ENCODE peak calls at places on chromosomes 3 and 15, in seven cellular contexts. U, N, M, Z, Y, I and Q are unnamed samples.

GRCh38 chr15:101027273-101027901 is 108.2 kb downstream of the LRRK1 start:
- DNase-seq in N (no peak), U (no peak), M (no peak), Z (no peak), Y (no peak), I (no peak), Q (no peak)

GRCh38 chr15:40909662-40910625 is 15.7 kb downstream of the VPS18 start:
- DNase-seq in U (peak; percentile 34), M (no peak), I (no peak), N (peak; percentile 82), Z (no peak), Y (no peak), Q (no peak)

GRCh38 chr3:194294199-194294887 is 56.8 kb downstream of the CPN2 start:
- DNase-seq in Z (no peak), Y (peak; percentile 39), I (no peak), M (no peak), U (no peak), N (no peak), Q (no peak)

GRCh38 chr3:42819351-42819965 is 10.2 kb downstream of the ACKR2 start:
- DNase-seq in U (no peak), Z (peak; percentile 95), I (no peak), N (no peak), Y (peak; percentile 24), M (no peak), Q (peak; percentile 37)

GRCh38 chr3:10945683-10946287 is 46.8 kb upstream of the SLC6A1 start:
- DNase-seq in I (peak; percentile 15), M (peak; percentile 84), Y (peak; percentile 89), N (peak; percentile 52), Z (peak; percentile 12), U (peak; percentile 55), Q (peak; percentile 78)

GRCh38 chr15:29563112-29563511 is 259.2 kb downstream of the TJP1 start:
- DNase-seq in Z (no peak), I (no peak), M (no peak), N (no peak), U (no peak), Y (no peak), Q (no peak)

GRCh38 chr3:140629351-140630137 is 48.3 kb upstream of the TRIM42 start:
- DNase-seq in U (peak; percentile 99), Y (no peak), N (peak; percentile 84), I (no peak), M (no peak), Z (no peak), Q (peak; percentile 85)

GRCh38 chr15:92069308-92070244 is 216.1 kb downstream of the SLCO3A1 start:
- DNase-seq in M (no peak), Y (no peak), I (no peak), N (peak; percentile 82), Z (no peak), U (peak; percentile 31), Q (peak; percentile 92)

GRCh38 chr3:14141144-14141543 is 16.3 kb downstream of the TMEM43 start:
- DNase-seq in I (no peak), Z (no peak), Y (no peak), N (no peak), M (no peak), U (no peak), Q (no peak)

GRCh38 chr3:13011369-13012227 is 61.6 kb downstream of the IQSEC1 start:
- DNase-seq in N (no peak), I (peak; percentile 36), U (peak; percentile 35), Z (peak; percentile 17), M (no peak), Y (no peak), Q (no peak)

GRCh38 chr15:66841953-66842681 is 140.1 kb downstream of the SMAD6 start:
- DNase-seq in U (peak; percentile 95), M (no peak), I (no peak), N (peak; percentile 97), Y (peak; percentile 59), Z (no peak), Q (peak; percentile 98)

GRCh38 chr15:71747128-71748083 is 62.9 kb upstream of the NR2E3 start:
- DNase-seq in I (no peak), N (peak; percentile 92), M (no peak), Z (no peak), U (peak; percentile 88), Y (no peak), Q (peak; percentile 52)

GRCh38 chr15:63474810-63475316 is 29.5 kb upstream of the USP3 start:
- DNase-seq in Z (peak; percentile 71), N (no peak), U (no peak), I (no peak), Y (no peak), M (no peak), Q (no peak)

GRCh38 chr3:60932669-60933068 is 318.6 kb downstream of the FHIT start:
- DNase-seq in Y (no peak), I (no peak), Z (no peak), N (peak; percentile 15), U (peak; percentile 8), M (no peak), Q (peak; percentile 18)

GRCh38 chr15:88878720-88879184 is 16.6 kb downstream of the HAPLN3 start:
- DNase-seq in Y (peak; percentile 84), U (peak; percentile 66), I (no peak), M (peak; percentile 44), Z (no peak), N (peak; percentile 60), Q (peak; percentile 64)

GRCh38 chr15:63054985-63055384 is 12.4 kb downstream of the TPM1 start:
- DNase-seq in Z (no peak), I (no peak), N (peak; percentile 51), U (no peak), Y (no peak), M (no peak), Q (peak; percentile 31)

GRCh38 chr3:42639192-42639591 is 14.3 kb upstream of the ZBTB47 start:
- DNase-seq in N (no peak), U (no peak), Y (no peak), Z (no peak), I (no peak), M (no peak), Q (no peak)

GRCh38 chr3:182925330-182925943 is 54.9 kb downstream of the DCUN1D1 start:
- DNase-seq in M (no peak), Y (no peak), N (peak; percentile 77), Z (no peak), I (no peak), U (peak; percentile 33), Q (no peak)

GRCh38 chr3:134307425-134307824 is 56.8 kb upstream of the RYK start:
- DNase-seq in U (no peak), N (no peak), Z (no peak), M (no peak), I (no peak), Y (no peak), Q (no peak)

GRCh38 chr3:25911525-25912295 is 121.8 kb downstream of the OXSM start:
- DNase-seq in M (no peak), I (no peak), N (no peak), U (no peak), Y (no peak), Z (no peak), Q (no peak)

GRCh38 chr3:151299006-151299405 is 17.6 kb downstream of the GPR87 start:
- DNase-seq in I (no peak), U (no peak), Z (no peak), Y (no peak), N (no peak), M (no peak), Q (no peak)

GRCh38 chr15:100131321-100132224 is 210.2 kb downstream of the ADAMTS17 start:
- DNase-seq in Z (no peak), I (no peak), N (no peak), Y (no peak), M (peak; percentile 23), U (peak; percentile 65), Q (peak; percentile 37)

GRCh38 chr15:42992626-42993025 is 72.0 kb upstream of the TTBK2 start:
- DNase-seq in Z (no peak), M (no peak), N (peak; percentile 23), Y (no peak), I (no peak), U (peak; percentile 4), Q (peak; percentile 8)

GRCh38 chr3:157467165-157467564 is 30.5 kb downstream of the PTX3 start:
- DNase-seq in Y (no peak), I (no peak), M (no peak), N (peak; percentile 56), U (peak; percentile 30), Z (no peak), Q (no peak)

GRCh38 chr15:42274693-42274971 is 1.4 kb upstream of the TMEM87A start:
- DNase-seq in U (no peak), M (no peak), Y (no peak), N (peak; percentile 1), I (no peak), Z (no peak), Q (no peak)